ENCODE peak calls at places on chromosomes 7 and 10, in nine cellular contexts. F, A, R, I, C, H, J, B and W are unnamed samples.

GRCh38 chr7:155298288-155298833 is 683 bp downstream of the INSIG1 start:
- DNase-seq in F (no peak), R (no peak), C (no peak), I (no peak), J (no peak), H (no peak), A (no peak), B (peak; percentile 55), W (peak; percentile 28)

GRCh38 chr10:129958118-129958685 is 5.9 kb downstream of the EBF3 start:
- DNase-seq in A (no peak), B (no peak), J (no peak), C (peak; percentile 59), I (no peak), F (no peak), R (no peak), H (no peak), W (peak; percentile 27)

GRCh38 chr10:85925201-85925750 is 441.3 kb downstream of the GRID1 start:
- DNase-seq in J (no peak), C (no peak), R (no peak), B (no peak), F (no peak), A (no peak), H (no peak), I (no peak), W (no peak)

GRCh38 chr10:46092523-46093195 is 46.6 kb upstream of the MSMB start:
- DNase-seq in I (no peak), H (peak; percentile 13), A (no peak), R (no peak), B (peak; percentile 28), J (peak; percentile 45), C (no peak), F (no peak), W (no peak)

GRCh38 chr7:86908948-86909347 is 150.5 kb downstream of the ELAPOR2 start:
- DNase-seq in F (no peak), B (no peak), J (no peak), C (peak; percentile 64), R (peak; percentile 33), I (no peak), H (no peak), A (no peak), W (no peak)

GRCh38 chr7:23298141-23298851 is 843 bp upstream of the MALSU1 start:
- DNase-seq in C (peak; percentile 35), B (no peak), A (no peak), F (no peak), I (no peak), J (no peak), H (no peak), R (no peak), W (no peak)

GRCh38 chr10:72953687-72954086 is 919 bp downstream of the PLA2G12B start:
- DNase-seq in F (no peak), B (no peak), J (no peak), R (peak; percentile 8), C (peak; percentile 79), A (no peak), I (no peak), H (no peak), W (peak; percentile 42)

GRCh38 chr10:24215193-24215592 is 6.3 kb downstream of the KIAA1217 start:
- DNase-seq in C (no peak), A (no peak), J (no peak), H (no peak), F (no peak), R (no peak), I (no peak), B (no peak), W (no peak)

GRCh38 chr7:138449580-138449979 is 10.5 kb upstream of the TRIM24 start:
- DNase-seq in J (no peak), A (no peak), R (no peak), B (no peak), C (no peak), F (no peak), H (peak; percentile 46), I (no peak), W (peak; percentile 26)
- TF ChIP-seq CTCF in J (no peak), A (peak; percentile 20), R (peak; percentile 25), B (peak; percentile 28), C (no peak), F (peak; percentile 65), H (peak; percentile 43), I (peak; percentile 51), W (peak; percentile 17)

DNA sequence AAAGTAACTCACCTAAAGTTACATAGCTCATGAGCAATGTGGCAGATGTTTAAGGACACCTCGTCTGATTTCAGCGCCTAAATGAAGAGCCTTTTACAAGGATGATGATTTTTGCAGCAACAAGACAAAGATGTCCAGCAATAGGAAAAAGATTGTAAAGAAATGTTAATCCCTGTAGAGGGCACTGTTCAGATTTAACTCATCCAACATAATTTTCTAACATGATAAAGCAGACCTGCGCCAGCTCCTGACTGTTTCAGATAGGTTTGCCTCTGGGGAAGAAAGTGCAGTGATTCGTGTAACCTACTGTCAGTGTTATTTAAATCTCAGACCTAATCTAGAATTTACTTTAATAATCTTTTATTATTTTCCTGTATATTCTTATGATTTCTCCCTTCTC is 595.2 kb downstream of the AUTS2 start:
- DNase-seq in H (no peak), F (no peak), A (no peak), B (no peak), I (no peak), J (no peak), R (no peak), C (no peak), W (no peak)
- TF ChIP-seq CTCF in H (no peak), F (peak; percentile 59), A (peak; percentile 45), B (peak; percentile 51), I (no peak), J (no peak), R (peak; percentile 31), C (peak; percentile 38), W (peak; percentile 45)

GRCh38 chr10:34824870-34825269 is 9.8 kb upstream of the PARD3 start:
- DNase-seq in C (no peak), B (no peak), R (peak; percentile 14), H (no peak), J (no peak), I (no peak), A (no peak), F (no peak), W (no peak)
- TF ChIP-seq CTCF in C (peak; percentile 13), B (peak; percentile 32), R (no peak), H (no peak), J (no peak), I (peak; percentile 14), A (no peak), F (no peak), W (no peak)

GRCh38 chr10:100185364-100186252 is at the start of gene ERLIN1:
- DNase-seq in I (peak; percentile 52), R (peak; percentile 97), J (peak; percentile 88), F (peak; percentile 96), H (peak; percentile 93), C (peak; percentile 97), B (peak; percentile 90), A (peak; percentile 87), W (peak; percentile 98)
- TF ChIP-seq CTCF in I (no peak), R (no peak), J (no peak), F (peak; percentile 17), H (no peak), C (no peak), B (peak; percentile 17), A (peak; percentile 36), W (no peak)

GRCh38 chr10:91220194-91220953 is at the start of gene PCGF5:
- DNase-seq in F (peak; percentile 92), I (no peak), J (peak; percentile 62), B (peak; percentile 84), A (peak; percentile 84), H (peak; percentile 93), C (peak; percentile 94), R (peak; percentile 90), W (peak; percentile 86)
- TF ChIP-seq CTCF in F (peak; percentile 65), I (peak; percentile 17), J (no peak), B (peak; percentile 51), A (peak; percentile 38), H (no peak), C (peak; percentile 20), R (peak; percentile 49), W (peak; percentile 24)

GRCh38 chr7:113768256-113768847 is 150.5 kb downstream of the PPP1R3A start:
- DNase-seq in I (no peak), B (no peak), A (no peak), H (no peak), F (no peak), J (no peak), C (no peak), R (no peak), W (no peak)
- TF ChIP-seq CTCF in I (no peak), B (no peak), A (no peak), H (no peak), F (no peak), J (no peak), C (no peak), R (no peak), W (no peak)

GRCh38 chr10:127757033-127757432 is 20.0 kb downstream of the FOXI2 start:
- DNase-seq in R (no peak), B (no peak), A (no peak), I (no peak), J (no peak), F (no peak), C (no peak), H (no peak), W (no peak)
- TF ChIP-seq CTCF in R (no peak), B (no peak), A (no peak), I (no peak), J (no peak), F (peak; percentile 29), C (no peak), H (no peak), W (no peak)

DNA sequence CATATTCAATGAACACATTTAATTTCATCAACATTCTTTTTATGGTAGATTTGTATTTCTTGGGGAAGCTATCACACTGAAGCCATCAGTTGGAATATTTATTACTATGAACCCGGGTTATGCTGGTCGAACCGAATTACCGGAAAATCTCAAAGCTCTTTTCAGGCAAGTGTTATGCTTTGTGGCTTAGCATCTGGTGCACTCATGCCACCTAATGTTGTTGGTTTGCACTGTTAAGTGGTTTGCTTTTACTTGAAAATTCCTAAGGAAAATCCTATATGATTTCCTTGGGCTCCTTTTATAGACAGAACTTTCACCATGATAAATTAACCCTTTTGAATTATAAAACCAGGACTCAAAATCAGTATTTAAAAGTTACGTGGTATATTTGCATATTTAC is 147.9 kb downstream of the DNAH11 start:
- DNase-seq in F (no peak), H (no peak), A (no peak), B (no peak), C (no peak), R (no peak), J (no peak), I (no peak), W (no peak)
- TF ChIP-seq CTCF in F (no peak), H (no peak), A (no peak), B (peak; percentile 36), C (no peak), R (no peak), J (no peak), I (no peak), W (no peak)